ENCODE peak calls at places on chromosome 6, in six cellular contexts. D, G, F, B, I and U are unnamed samples.

GRCh38 chr6:122778961-122779671 is 400 bp upstream of the FABP7 start:
- DNase-seq in D (no peak), G (no peak), F (no peak), B (peak; percentile 84), I (no peak), U (no peak)

GRCh38 chr6:21554286-21554685 is 39.3 kb upstream of the SOX4 start:
- DNase-seq in D (no peak), G (no peak), F (no peak), B (no peak), I (no peak), U (no peak)

GRCh38 chr6:126210398-126211075 is 129.4 kb upstream of the CENPW start:
- DNase-seq in D (no peak), G (no peak), F (no peak), B (no peak), I (no peak), U (no peak)

GRCh38 chr6:79188885-79189505 is 45.5 kb downstream of the HMGN3 start:
- DNase-seq in D (no peak), G (no peak), F (peak; percentile 9), B (no peak), I (no peak), U (no peak)

GRCh38 chr6:170450946-170451761 is 102.0 kb downstream of the PSMB1 start:
- DNase-seq in D (no peak), G (no peak), F (no peak), B (no peak), I (no peak), U (no peak)

GRCh38 chr6:27096834-27097511 is 150.5 kb upstream of the PRSS16 start:
- DNase-seq in D (peak; percentile 64), G (no peak), F (peak; percentile 52), B (peak; percentile 77), I (peak; percentile 39), U (peak; percentile 12)

GRCh38 chr6:44655368-44656342 is 268.1 kb downstream of the CDC5L start:
- DNase-seq in D (peak; percentile 71), G (no peak), F (peak; percentile 92), B (peak; percentile 93), I (peak; percentile 83), U (peak; percentile 41)

GRCh38 chr6:99341862-99342455 is 7.5 kb downstream of the FAXC start:
- DNase-seq in D (no peak), G (no peak), F (peak; percentile 15), B (no peak), I (no peak), U (no peak)

GRCh38 chr6:30259140-30260035 is 46.2 kb upstream of the TRIM26 start:
- DNase-seq in D (peak; percentile 70), G (peak; percentile 39), F (peak; percentile 96), B (peak; percentile 88), I (peak; percentile 59), U (peak; percentile 62)

GRCh38 chr6:33017694-33018353 is 8.4 kb upstream of the HLA-DOA start:
- DNase-seq in D (no peak), G (no peak), F (no peak), B (no peak), I (no peak), U (no peak)

GRCh38 chr6:99349620-99350141 is at the start of gene FAXC:
- DNase-seq in D (peak; percentile 52), G (no peak), F (peak; percentile 67), B (peak; percentile 71), I (no peak), U (peak; percentile 40)

GRCh38 chr6:105051941-105052471 is 95.1 kb downstream of the LIN28B start:
- DNase-seq in D (no peak), G (no peak), F (peak; percentile 21), B (no peak), I (no peak), U (no peak)

GRCh38 chr6:106069478-106069877 is 16.7 kb upstream of the PRDM1 start:
- DNase-seq in D (no peak), G (peak; percentile 85), F (peak; percentile 79), B (no peak), I (no peak), U (no peak)